ENCODE peak calls at places on chromosomes 13 and 19, in nine cellular contexts. X is colonic mucosa, W is GM23248, O is neural progenitor cell, A is fibroblast of lung, D is IMR-90, G is neuronal stem cell, T is DND-41, C is HCT116. V is an unnamed sample. For H3K36me3, the result is how much of the 10 kb centered on the place peaks cover.

GRCh38 chr19:55820037-55820436 is 11.8 kb downstream of the NLRP11 start:
- DNase-seq in C (no peak), T (no peak), G (no peak), W (no peak), D (no peak), X (no peak), O (no peak), A (no peak), V (no peak)

GRCh38 chr13:98315902-98316301 is 138.8 kb upstream of the RNF113B start:
- DNase-seq in X (no peak), A (no peak), D (no peak), C (no peak), G (no peak), O (no peak), W (no peak), T (no peak), V (no peak)

GRCh38 chr19:51372649-51373504 is at the start of gene NKG7:
- DNase-seq in C (no peak), A (no peak), D (no peak), T (peak), X (no peak), G (no peak), O (no peak), W (no peak), V (no peak)

GRCh38 chr19:2249010-2249866 is at the start of gene AMH:
- DNase-seq in O (no peak), W (no peak), D (no peak), C (no peak), X (no peak), T (no peak), G (no peak), A (no peak), V (no peak)

GRCh38 chr19:47707135-47707925 is 5.9 kb upstream of the EHD2 start:
- DNase-seq in G (peak), X (peak), A (peak), D (peak), W (peak), C (peak), O (peak), T (peak), V (peak)

GRCh38 chr19:57002195-57002601 is 117.6 kb upstream of the USP29 start:
- DNase-seq in G (no peak), O (no peak), X (no peak), T (no peak), D (no peak), W (no peak), C (no peak), A (no peak), V (no peak)

GRCh38 chr19:35045667-35046300 is 4.3 kb downstream of the HPN start:
- DNase-seq in G (no peak), X (no peak), W (peak), O (peak), C (no peak), D (peak), T (peak), A (peak), V (no peak)

GRCh38 chr13:84137292-84137691 is 255.0 kb upstream of the SLITRK1 start:
- DNase-seq in A (no peak), X (no peak), W (no peak), T (peak), D (no peak), C (no peak), O (no peak), G (no peak), V (peak)

GRCh38 chr19:49335071-49335783 is at the start of gene CD37:
- DNase-seq in T (peak), C (no peak), O (no peak), D (no peak), X (peak), G (no peak), W (no peak), A (no peak), V (no peak)

GRCh38 chr13:42354246-42355117 is 82.5 kb downstream of the AKAP11 start:
- DNase-seq in D (peak), O (peak), T (peak), A (peak), G (no peak), X (no peak), W (peak), C (no peak), V (peak)

GRCh38 chr19:51026554-51026831 is at the start of gene KLK11:
- DNase-seq in A (no peak), G (no peak), T (no peak), O (no peak), D (no peak), W (no peak), C (no peak), X (no peak), V (no peak)

GRCh38 chr19:56084835-56085536 is 36.1 kb downstream of the ZNF787 start:
- DNase-seq in T (no peak), W (no peak), O (no peak), A (no peak), G (no peak), D (no peak), X (no peak), C (no peak), V (no peak)

GRCh38 chr13:95605426-95606125 is 38.9 kb downstream of the DZIP1 start:
- DNase-seq in W (no peak), D (no peak), X (no peak), O (no peak), A (no peak), G (no peak), T (no peak), C (no peak), V (no peak)

GRCh38 chr13:43171489-43171888 is 148.1 kb downstream of the DNAJC15 start:
- DNase-seq in T (no peak), O (no peak), G (no peak), A (no peak), W (no peak), D (no peak), X (no peak), C (no peak), V (no peak)

GRCh38 chr13:33743438-33744368 is 74.2 kb upstream of the RFC3 start:
- DNase-seq in A (no peak), T (no peak), W (no peak), D (no peak), X (no peak), G (no peak), C (no peak), O (no peak), V (no peak)

GRCh38 chr13:36981156-36981743 is 17.9 kb downstream of the ALG5 start:
- DNase-seq in C (no peak), W (peak), D (peak), O (peak), X (no peak), T (no peak), G (no peak), A (peak), V (peak)

GRCh38 chr13:30147380-30147779 is 160.0 kb downstream of the KATNAL1 start:
- DNase-seq in X (no peak), D (no peak), O (no peak), C (no peak), G (no peak), T (no peak), W (no peak), A (no peak), V (no peak)

GRCh38 chr13:21610687-21611086 is 6.7 kb upstream of the MICU2 start:
- DNase-seq in A (no peak), C (no peak), W (no peak), X (no peak), O (no peak), D (no peak), G (no peak), T (no peak), V (no peak)

GRCh38 chr13:51004111-51004865 is 94.7 kb downstream of the RNASEH2B start:
- DNase-seq in X (no peak), A (no peak), T (no peak), G (no peak), D (no peak), W (no peak), O (no peak), C (no peak), V (no peak)

GRCh38 chr13:80363890-80364503 is 23.1 kb upstream of the SPRY2 start:
- DNase-seq in C (no peak), T (no peak), W (peak), D (peak), A (peak), X (no peak), G (no peak), O (peak), V (peak)

GRCh38 chr13:111846396-111847174 is 220.4 kb upstream of the SOX1 start:
- DNase-seq in X (no peak), T (no peak), A (no peak), G (no peak), O (no peak), C (no peak), D (no peak), W (no peak), V (no peak)

GRCh38 chr19:30425885-30426838 is 54.0 kb downstream of the ZNF536 start:
- DNase-seq in A (no peak), W (no peak), C (no peak), O (no peak), T (no peak), X (no peak), D (no peak), G (no peak), V (no peak)

GRCh38 chr19:30430206-30430734 is 58.1 kb downstream of the ZNF536 start:
- DNase-seq in A (no peak), T (no peak), G (no peak), X (no peak), D (no peak), C (no peak), W (no peak), O (no peak), V (no peak)

GRCh38 chr19:30428856-30429255 is 56.7 kb downstream of the ZNF536 start:
- DNase-seq in W (no peak), C (no peak), O (no peak), D (no peak), A (no peak), X (no peak), T (no peak), G (no peak), V (no peak)

GRCh38 chr19:30426864-30427263 is 54.7 kb downstream of the ZNF536 start:
- DNase-seq in A (no peak), O (no peak), X (no peak), D (no peak), C (no peak), W (no peak), T (no peak), G (no peak), V (no peak)

GRCh38 chr19:30428281-30428680 is 56.1 kb downstream of the ZNF536 start:
- DNase-seq in X (no peak), O (no peak), W (no peak), A (no peak), C (no peak), T (no peak), D (no peak), G (no peak), V (no peak)
- H3K36me3 ChIP-seq in X (under half), O (under half), W (under half), A (under half), C (under half), T (under half), D (under half), G (under half), V (under half)

DNA sequence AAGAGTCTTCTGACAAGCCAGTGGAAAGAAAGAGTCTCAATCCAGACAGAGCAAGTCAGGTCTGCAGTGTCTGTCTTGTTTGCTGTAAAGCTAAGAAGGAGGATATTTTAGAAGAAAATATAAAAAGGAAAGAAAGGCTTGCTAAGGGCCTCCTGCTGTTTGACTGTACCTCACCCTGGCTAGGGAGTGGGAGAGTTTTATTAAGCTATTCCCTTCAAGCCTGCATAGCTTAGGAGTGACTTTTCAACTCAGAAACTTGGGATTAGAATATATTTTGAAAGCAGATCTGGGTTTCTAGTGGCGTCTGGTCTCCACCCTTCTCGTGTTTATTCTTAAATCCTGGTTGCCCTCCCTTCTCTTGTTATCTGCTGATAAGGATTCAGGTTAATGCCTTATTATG is 460.0 kb downstream of the COG6 start:
- DNase-seq in X (no peak), G (no peak), O (no peak), D (no peak), C (no peak), W (peak), T (no peak), A (no peak), V (no peak)
- H3K9ac ChIP-seq in X (peak), G (no peak), O (no peak), D (no peak), C (no peak), W (peak), T (no peak), A (no peak), V (peak)

GRCh38 chr19:3521104-3521445 is 15.0 kb downstream of the FZR1 start:
- DNase-seq in D (no peak), C (no peak), G (no peak), A (no peak), X (no peak), T (no peak), W (no peak), O (no peak), V (no peak)

GRCh38 chr19:3525052-3525451 is 13.9 kb upstream of the TEKTIP1 start:
- DNase-seq in O (no peak), C (no peak), A (no peak), T (no peak), W (no peak), D (no peak), G (no peak), X (no peak), V (no peak)

GRCh38 chr19:3524075-3524842 is 14.7 kb upstream of the TEKTIP1 start:
- DNase-seq in C (no peak), O (no peak), D (no peak), G (no peak), W (no peak), A (no peak), X (no peak), T (no peak), V (no peak)

GRCh38 chr19:3522421-3523360 is 16.3 kb upstream of the TEKTIP1 start:
- DNase-seq in A (no peak), X (no peak), O (no peak), W (no peak), G (no peak), T (no peak), D (no peak), C (no peak), V (no peak)

DNA sequence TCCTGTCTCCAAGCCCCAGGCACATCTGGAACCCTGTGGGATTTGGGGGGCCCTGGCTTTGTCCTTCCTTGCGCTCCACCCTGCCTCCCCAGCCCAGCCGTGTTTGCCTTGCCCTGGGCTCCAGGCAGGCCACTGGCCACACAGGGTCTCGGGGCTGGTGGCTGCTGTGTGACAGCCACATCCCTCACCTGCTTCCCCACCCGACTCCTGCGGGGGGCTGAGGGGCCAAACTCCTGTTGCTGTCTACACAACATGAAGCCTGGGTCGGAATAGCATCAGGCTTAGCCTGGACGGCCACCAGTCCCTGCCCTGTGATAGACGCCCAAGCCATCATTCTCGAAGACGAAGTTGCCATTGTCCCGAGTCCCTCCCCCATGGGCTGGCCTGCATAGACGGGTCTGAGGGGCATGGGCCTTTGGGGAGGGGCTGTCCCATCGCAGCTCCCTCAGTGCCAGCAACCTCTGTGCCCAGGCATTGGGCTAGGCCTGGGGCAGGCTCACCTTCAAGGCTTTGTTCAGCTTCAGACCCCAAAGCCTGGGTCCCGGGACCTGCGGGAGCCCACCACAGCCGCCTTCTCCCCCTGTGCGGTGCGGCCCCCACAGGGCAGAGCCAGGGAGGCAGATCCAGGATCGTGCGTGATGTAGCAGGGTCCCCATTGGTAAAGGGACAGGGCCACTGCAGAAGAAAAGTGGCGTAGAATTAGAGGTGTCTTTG is 15.5 kb upstream of the TEKTIP1 start:
- DNase-seq in W (no peak), O (no peak), C (no peak), D (no peak), T (no peak), A (no peak), G (no peak), X (no peak), V (no peak)
- H3K36me3 ChIP-seq in W (under half), O (under half), C (under half), D (half or more), T (half or more), A (under half), G (under half), X (under half), V (under half)

DNA sequence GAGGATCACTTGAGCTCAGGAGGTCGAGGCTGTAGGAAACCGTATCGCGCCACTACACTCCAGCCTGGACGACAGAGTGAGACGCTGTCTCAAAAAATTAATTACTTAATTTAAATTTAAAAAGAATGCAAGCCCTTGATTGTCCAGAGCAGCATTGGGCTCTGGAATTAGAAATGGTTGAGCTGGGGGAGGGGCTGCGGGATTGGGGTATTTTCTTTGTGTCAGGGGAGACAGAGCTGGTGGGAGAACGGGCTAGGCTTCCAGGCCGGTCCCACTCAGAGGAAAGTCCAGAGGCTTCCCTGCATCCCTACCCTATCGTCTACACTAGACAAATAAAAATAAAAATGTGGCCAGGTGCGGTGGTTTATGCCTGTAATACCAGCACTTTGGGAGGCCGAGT is 2.2 kb upstream of the RAB3A start:
- DNase-seq in O (no peak), C (no peak), X (no peak), A (no peak), W (no peak), D (no peak), G (no peak), T (no peak), V (no peak)
- H3K9ac ChIP-seq in O (no peak), C (peak), X (no peak), A (peak), W (no peak), D (peak), G (no peak), T (no peak), V (no peak)

GRCh38 chr19:17196610-17197009 is 18.5 kb upstream of the USE1 start:
- DNase-seq in C (no peak), X (no peak), T (no peak), O (no peak), A (no peak), G (no peak), W (no peak), D (no peak), V (no peak)

GRCh38 chr19:17197666-17198065 is 17.5 kb upstream of the USE1 start:
- DNase-seq in G (no peak), C (no peak), X (no peak), T (no peak), W (no peak), O (no peak), D (no peak), A (no peak), V (no peak)

GRCh38 chr19:17202249-17202648 is 12.9 kb upstream of the USE1 start:
- DNase-seq in O (no peak), T (no peak), X (no peak), G (no peak), A (no peak), C (peak), W (peak), D (no peak), V (no peak)

GRCh38 chr19:17202713-17203112 is 12.4 kb upstream of the USE1 start:
- DNase-seq in O (no peak), G (no peak), D (no peak), C (no peak), W (no peak), X (no peak), T (no peak), A (no peak), V (no peak)

DNA sequence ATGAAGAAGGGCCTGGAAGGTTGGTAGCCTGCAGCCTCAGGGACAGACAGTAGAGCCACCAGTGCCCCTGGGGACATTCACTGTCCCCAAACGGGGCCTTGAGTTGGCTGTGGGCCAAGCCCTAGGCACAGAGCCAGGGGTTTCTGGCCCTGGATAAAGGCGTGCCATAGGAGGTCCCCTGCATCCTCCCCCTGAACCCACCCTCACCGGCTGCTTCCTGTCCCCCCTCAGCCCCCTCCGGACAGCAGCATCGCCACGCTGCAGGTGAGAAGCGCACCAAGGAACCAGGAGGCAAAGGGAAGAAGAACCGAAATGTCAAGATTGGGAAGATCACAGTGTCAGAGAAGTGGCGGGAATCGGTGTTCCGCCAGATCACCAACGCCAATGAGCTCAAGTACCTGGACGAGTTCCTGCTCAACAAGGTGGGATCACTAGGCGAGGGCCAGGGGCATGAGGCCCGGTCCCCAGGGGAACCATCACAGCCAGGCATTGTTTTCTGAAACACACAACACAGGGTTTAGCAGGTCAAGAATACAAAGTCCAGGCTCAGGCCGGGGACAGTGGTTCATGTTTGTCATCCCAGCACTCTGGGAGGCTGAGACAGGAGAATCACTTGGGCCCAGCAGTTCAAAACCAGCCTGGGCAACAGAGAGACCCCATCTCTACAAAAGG is 14.6 kb upstream of the USE1 start:
- DNase-seq in C (no peak), A (no peak), D (no peak), T (no peak), O (no peak), W (no peak), X (no peak), G (no peak), V (no peak)
- H3K36me3 ChIP-seq in C (under half), A (under half), D (half or more), T (half or more), O (under half), W (under half), X (under half), G (under half), V (half or more)

DNA sequence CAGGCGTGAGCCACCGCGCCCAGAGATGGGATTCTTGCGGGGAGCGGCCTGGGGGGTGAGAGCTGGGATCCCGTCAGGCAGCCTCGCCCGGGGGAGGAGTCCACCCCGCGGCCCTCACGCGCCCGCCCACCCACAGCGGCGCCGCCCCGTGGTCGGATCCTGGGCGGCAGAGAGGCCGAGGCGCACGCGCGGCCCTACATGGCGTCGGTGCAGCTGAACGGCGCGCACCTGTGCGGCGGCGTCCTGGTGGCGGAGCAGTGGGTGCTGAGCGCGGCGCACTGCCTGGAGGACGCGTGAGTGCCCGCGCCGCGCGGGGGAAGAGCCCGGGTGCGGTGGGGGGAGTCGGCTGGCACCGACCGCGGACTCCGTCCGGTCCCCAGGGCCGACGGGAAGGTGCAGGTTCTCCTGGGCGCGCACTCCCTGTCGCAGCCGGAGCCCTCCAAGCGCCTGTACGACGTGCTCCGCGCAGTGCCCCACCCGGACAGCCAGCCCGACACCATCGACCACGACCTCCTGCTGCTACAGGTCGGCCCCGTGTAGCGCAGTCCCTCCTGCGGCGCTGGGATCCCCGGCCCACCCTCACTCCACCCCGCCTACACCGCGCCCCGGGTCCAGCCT is 1.1 kb downstream of the CFD start:
- DNase-seq in G (peak), O (peak), C (peak), A (peak), X (peak), W (peak), D (peak), T (peak), V (peak)
- H3K9ac ChIP-seq in G (peak), O (no peak), C (peak), A (peak), X (peak), W (peak), D (no peak), T (no peak), V (peak)

GRCh38 chr13:106503272-106503671 is 32.2 kb downstream of the EFNB2 start:
- DNase-seq in C (no peak), T (no peak), W (no peak), G (no peak), A (no peak), D (no peak), X (no peak), O (no peak), V (no peak)
- H3K36me3 ChIP-seq in C (under half), T (under half), W (under half), G (under half), A (under half), D (under half), X (under half), O (under half), V (under half)